ENCODE peak calls at places on chromosome 5, in ten cellular contexts. One of them, this sample, is unnamed.

GRCh38 chr5:23840083-23840482 is 332.7 kb downstream of the PRDM9 start:
- DNase-seq in A549: no peak
- DNase-seq in body of pancreas: no peak
- DNase-seq in IMR-90: no peak
- DNase-seq in heart left ventricle: no peak
- DNase-seq in upper lobe of left lung: no peak
- DNase-seq in transverse colon: no peak
- DNase-seq in adrenal gland: no peak
- DNase-seq in breast epithelium: no peak
- DNase-seq in Peyer's patch: no peak
- DNase-seq in this sample: no peak

GRCh38 chr5:103469288-103470065 is 93.1 kb downstream of the NUDT12 start:
- DNase-seq in A549: no peak
- DNase-seq in body of pancreas: no peak
- DNase-seq in IMR-90: peak; percentile 47
- DNase-seq in heart left ventricle: no peak
- DNase-seq in upper lobe of left lung: no peak
- DNase-seq in transverse colon: peak; percentile 9
- DNase-seq in adrenal gland: no peak
- DNase-seq in breast epithelium: no peak
- DNase-seq in Peyer's patch: no peak
- DNase-seq in this sample: no peak

GRCh38 chr5:96226941-96227552 is 206.0 kb downstream of the PCSK1 start:
- DNase-seq in A549: peak; percentile 19
- DNase-seq in body of pancreas: no peak
- DNase-seq in IMR-90: peak; percentile 97
- DNase-seq in heart left ventricle: no peak
- DNase-seq in upper lobe of left lung: no peak
- DNase-seq in transverse colon: no peak
- DNase-seq in adrenal gland: peak; percentile 16
- DNase-seq in breast epithelium: no peak
- DNase-seq in Peyer's patch: no peak
- DNase-seq in this sample: no peak

GRCh38 chr5:133275631-133276030 is 223.8 kb downstream of the HSPA4 start:
- DNase-seq in A549: no peak
- DNase-seq in body of pancreas: no peak
- DNase-seq in IMR-90: no peak
- DNase-seq in heart left ventricle: no peak
- DNase-seq in upper lobe of left lung: no peak
- DNase-seq in transverse colon: no peak
- DNase-seq in adrenal gland: no peak
- DNase-seq in breast epithelium: no peak
- DNase-seq in Peyer's patch: no peak
- DNase-seq in this sample: no peak

GRCh38 chr5:111998871-111999270 is 241.9 kb upstream of the NREP start:
- DNase-seq in A549: no peak
- DNase-seq in body of pancreas: no peak
- DNase-seq in IMR-90: no peak
- DNase-seq in heart left ventricle: no peak
- DNase-seq in upper lobe of left lung: no peak
- DNase-seq in transverse colon: no peak
- DNase-seq in adrenal gland: no peak
- DNase-seq in breast epithelium: no peak
- DNase-seq in Peyer's patch: no peak
- DNase-seq in this sample: no peak

GRCh38 chr5:1987471-1987870 is 104.7 kb upstream of the IRX4 start:
- DNase-seq in A549: no peak
- DNase-seq in body of pancreas: no peak
- DNase-seq in IMR-90: no peak
- DNase-seq in heart left ventricle: no peak
- DNase-seq in upper lobe of left lung: no peak
- DNase-seq in transverse colon: no peak
- DNase-seq in adrenal gland: no peak
- DNase-seq in breast epithelium: no peak
- DNase-seq in Peyer's patch: no peak
- DNase-seq in this sample: no peak

GRCh38 chr5:160083012-160083436 is 36.2 kb downstream of the PWWP2A start:
- DNase-seq in A549: peak; percentile 42
- DNase-seq in body of pancreas: no peak
- DNase-seq in IMR-90: peak; percentile 81
- DNase-seq in heart left ventricle: no peak
- DNase-seq in upper lobe of left lung: no peak
- DNase-seq in transverse colon: no peak
- DNase-seq in adrenal gland: no peak
- DNase-seq in breast epithelium: no peak
- DNase-seq in Peyer's patch: no peak
- DNase-seq in this sample: no peak

GRCh38 chr5:335740-336038 is 14.2 kb downstream of the AHRR start:
- DNase-seq in A549: no peak
- DNase-seq in body of pancreas: no peak
- DNase-seq in IMR-90: no peak
- DNase-seq in heart left ventricle: no peak
- DNase-seq in upper lobe of left lung: no peak
- DNase-seq in transverse colon: no peak
- DNase-seq in adrenal gland: no peak
- DNase-seq in breast epithelium: no peak
- DNase-seq in Peyer's patch: no peak
- DNase-seq in this sample: no peak

GRCh38 chr5:83590966-83591365 is 119.4 kb downstream of the VCAN start:
- DNase-seq in A549: no peak
- DNase-seq in body of pancreas: no peak
- DNase-seq in IMR-90: no peak
- DNase-seq in heart left ventricle: no peak
- DNase-seq in upper lobe of left lung: no peak
- DNase-seq in transverse colon: no peak
- DNase-seq in adrenal gland: no peak
- DNase-seq in breast epithelium: no peak
- DNase-seq in Peyer's patch: no peak
- DNase-seq in this sample: no peak

GRCh38 chr5:16871746-16872339 is 64.2 kb downstream of the MYO10 start:
- DNase-seq in A549: no peak
- DNase-seq in body of pancreas: no peak
- DNase-seq in IMR-90: peak; percentile 84
- DNase-seq in heart left ventricle: no peak
- DNase-seq in upper lobe of left lung: no peak
- DNase-seq in transverse colon: no peak
- DNase-seq in adrenal gland: no peak
- DNase-seq in breast epithelium: no peak
- DNase-seq in Peyer's patch: no peak
- DNase-seq in this sample: no peak

GRCh38 chr5:174755103-174755502 is 30.7 kb downstream of the MSX2 start:
- DNase-seq in A549: peak; percentile 28
- DNase-seq in body of pancreas: no peak
- DNase-seq in IMR-90: peak; percentile 22
- DNase-seq in heart left ventricle: no peak
- DNase-seq in upper lobe of left lung: no peak
- DNase-seq in transverse colon: no peak
- DNase-seq in adrenal gland: no peak
- DNase-seq in breast epithelium: no peak
- DNase-seq in Peyer's patch: no peak
- DNase-seq in this sample: no peak

GRCh38 chr5:61624966-61625681 is 293.1 kb downstream of the ZSWIM6 start:
- DNase-seq in A549: no peak
- DNase-seq in body of pancreas: no peak
- DNase-seq in IMR-90: no peak
- DNase-seq in heart left ventricle: no peak
- DNase-seq in upper lobe of left lung: no peak
- DNase-seq in transverse colon: no peak
- DNase-seq in adrenal gland: no peak
- DNase-seq in breast epithelium: no peak
- DNase-seq in Peyer's patch: no peak
- DNase-seq in this sample: no peak

GRCh38 chr5:318341-318897 is 3.1 kb upstream of the AHRR start:
- DNase-seq in A549: peak; percentile 58
- DNase-seq in body of pancreas: no peak
- DNase-seq in IMR-90: peak; percentile 46
- DNase-seq in heart left ventricle: no peak
- DNase-seq in upper lobe of left lung: no peak
- DNase-seq in transverse colon: no peak
- DNase-seq in adrenal gland: no peak
- DNase-seq in breast epithelium: no peak
- DNase-seq in Peyer's patch: no peak
- DNase-seq in this sample: no peak

GRCh38 chr5:127290946-127291763 is 559 bp downstream of the MEGF10 start:
- DNase-seq in A549: no peak
- DNase-seq in body of pancreas: no peak
- DNase-seq in IMR-90: no peak
- DNase-seq in heart left ventricle: no peak
- DNase-seq in upper lobe of left lung: no peak
- DNase-seq in transverse colon: peak; percentile 13
- DNase-seq in adrenal gland: no peak
- DNase-seq in breast epithelium: no peak
- DNase-seq in Peyer's patch: no peak
- DNase-seq in this sample: no peak

GRCh38 chr5:124736111-124736813 is 10.2 kb downstream of the ZNF608 start:
- DNase-seq in A549: no peak
- DNase-seq in body of pancreas: no peak
- DNase-seq in IMR-90: peak; percentile 95
- DNase-seq in heart left ventricle: no peak
- DNase-seq in upper lobe of left lung: no peak
- DNase-seq in transverse colon: no peak
- DNase-seq in adrenal gland: no peak
- DNase-seq in breast epithelium: no peak
- DNase-seq in Peyer's patch: no peak
- DNase-seq in this sample: no peak

GRCh38 chr5:124732891-124733670 is 13.4 kb downstream of the ZNF608 start:
- DNase-seq in A549: no peak
- DNase-seq in body of pancreas: no peak
- DNase-seq in IMR-90: no peak
- DNase-seq in heart left ventricle: no peak
- DNase-seq in upper lobe of left lung: no peak
- DNase-seq in transverse colon: no peak
- DNase-seq in adrenal gland: no peak
- DNase-seq in breast epithelium: no peak
- DNase-seq in Peyer's patch: no peak
- DNase-seq in this sample: no peak

GRCh38 chr5:124736814-124737186 is 9.6 kb downstream of the ZNF608 start:
- DNase-seq in A549: no peak
- DNase-seq in body of pancreas: no peak
- DNase-seq in IMR-90: no peak
- DNase-seq in heart left ventricle: no peak
- DNase-seq in upper lobe of left lung: no peak
- DNase-seq in transverse colon: no peak
- DNase-seq in adrenal gland: no peak
- DNase-seq in breast epithelium: no peak
- DNase-seq in Peyer's patch: no peak
- DNase-seq in this sample: no peak

GRCh38 chr5:124734574-124735168 is 11.8 kb downstream of the ZNF608 start:
- DNase-seq in A549: no peak
- DNase-seq in body of pancreas: no peak
- DNase-seq in IMR-90: no peak
- DNase-seq in heart left ventricle: no peak
- DNase-seq in upper lobe of left lung: no peak
- DNase-seq in transverse colon: no peak
- DNase-seq in adrenal gland: no peak
- DNase-seq in breast epithelium: no peak
- DNase-seq in Peyer's patch: no peak
- DNase-seq in this sample: no peak

DNA sequence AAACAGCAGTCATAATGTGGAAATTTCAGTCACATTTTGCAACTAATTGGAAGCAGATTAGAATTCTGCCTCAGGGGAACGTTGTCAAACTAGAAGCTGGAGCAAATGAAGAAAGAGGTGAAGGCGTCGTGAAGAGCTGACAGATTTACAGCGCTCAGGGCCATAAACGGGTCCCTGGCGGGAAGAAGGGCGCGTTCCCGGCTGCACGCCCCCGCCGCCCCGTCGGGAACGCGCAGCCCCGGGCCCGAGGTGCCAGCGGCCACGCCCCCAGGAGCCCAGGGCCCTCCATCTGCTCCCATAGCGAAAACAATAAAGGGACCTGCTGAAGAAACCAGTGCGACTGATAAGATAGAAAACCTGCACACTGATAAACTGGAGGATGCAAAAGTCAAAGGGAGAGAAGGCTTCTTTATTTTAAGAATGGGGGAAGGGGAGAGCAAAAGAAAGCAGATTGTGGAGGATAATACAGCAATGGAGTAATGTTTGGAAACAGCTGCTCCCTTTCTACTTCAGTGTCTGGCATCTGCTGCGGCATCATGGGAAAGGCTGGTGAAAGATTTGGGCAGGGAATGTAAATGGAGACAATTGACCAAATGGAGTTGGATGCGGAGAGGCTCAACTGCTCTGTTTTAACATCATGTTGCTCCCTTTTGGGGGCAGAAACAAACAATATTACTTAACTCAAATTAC is 11.1 kb downstream of the ZNF608 start:
- DNase-seq in A549: no peak
- DNase-seq in body of pancreas: no peak
- DNase-seq in IMR-90: no peak
- DNase-seq in heart left ventricle: no peak
- DNase-seq in upper lobe of left lung: no peak
- DNase-seq in transverse colon: peak; percentile 39
- DNase-seq in adrenal gland: no peak
- DNase-seq in breast epithelium: no peak
- DNase-seq in Peyer's patch: no peak
- DNase-seq in this sample: no peak
- H3K4me3 ChIP-seq in A549: no peak overlapping the region
- H3K4me3 ChIP-seq in body of pancreas: no peak overlapping the region
- H3K4me3 ChIP-seq in IMR-90: peak overlapping the region; percentile 33
- H3K4me3 ChIP-seq in heart left ventricle: peak overlapping the region; percentile 39
- H3K4me3 ChIP-seq in upper lobe of left lung: peak overlapping the region; percentile 30
- H3K4me3 ChIP-seq in transverse colon: peak overlapping the region; percentile 44
- H3K4me3 ChIP-seq in adrenal gland: no peak overlapping the region
- H3K4me3 ChIP-seq in breast epithelium: peak overlapping the region; percentile 52
- H3K4me3 ChIP-seq in Peyer's patch: peak overlapping the region; percentile 30
- H3K4me3 ChIP-seq in this sample: no peak overlapping the region

GRCh38 chr5:142426676-142427364 is 102.0 kb upstream of the SPRY4 start:
- DNase-seq in A549: no peak
- DNase-seq in body of pancreas: no peak
- DNase-seq in IMR-90: no peak
- DNase-seq in heart left ventricle: no peak
- DNase-seq in upper lobe of left lung: no peak
- DNase-seq in transverse colon: no peak
- DNase-seq in adrenal gland: no peak
- DNase-seq in breast epithelium: no peak
- DNase-seq in Peyer's patch: no peak
- DNase-seq in this sample: no peak
- TF ChIP-seq POLR2A in A549: no peak
- TF ChIP-seq POLR2A in body of pancreas: no peak
- TF ChIP-seq POLR2A in IMR-90: no peak
- TF ChIP-seq POLR2A in heart left ventricle: no peak
- TF ChIP-seq POLR2A in upper lobe of left lung: no peak
- TF ChIP-seq POLR2A in transverse colon: no peak
- TF ChIP-seq POLR2A in adrenal gland: no peak
- TF ChIP-seq POLR2A in breast epithelium: no peak
- TF ChIP-seq POLR2A in Peyer's patch: no peak
- TF ChIP-seq POLR2A in this sample: no peak

GRCh38 chr5:153937661-153938060 is 101.0 kb downstream of the FAM114A2 start:
- DNase-seq in A549: no peak
- DNase-seq in body of pancreas: no peak
- DNase-seq in IMR-90: no peak
- DNase-seq in heart left ventricle: no peak
- DNase-seq in upper lobe of left lung: no peak
- DNase-seq in transverse colon: no peak
- DNase-seq in adrenal gland: no peak
- DNase-seq in breast epithelium: no peak
- DNase-seq in Peyer's patch: no peak
- DNase-seq in this sample: no peak
- H3K9me3 ChIP-seq in A549: peaks cover 28% of the 10 kb centered on the region
- H3K9me3 ChIP-seq in body of pancreas: peaks cover 2% of the 10 kb centered on the region
- H3K9me3 ChIP-seq in IMR-90: peaks cover 23% of the 10 kb centered on the region
- H3K9me3 ChIP-seq in heart left ventricle: peaks cover 63% of the 10 kb centered on the region
- H3K9me3 ChIP-seq in upper lobe of left lung: peaks cover 33% of the 10 kb centered on the region
- H3K9me3 ChIP-seq in transverse colon: peaks cover 29% of the 10 kb centered on the region
- H3K9me3 ChIP-seq in adrenal gland: no peaks in the 10 kb centered on the region
- H3K9me3 ChIP-seq in breast epithelium: peaks cover 40% of the 10 kb centered on the region
- H3K9me3 ChIP-seq in Peyer's patch: peaks cover 30% of the 10 kb centered on the region
- H3K9me3 ChIP-seq in this sample: peaks cover 9% of the 10 kb centered on the region

GRCh38 chr5:154758501-154758900 is 3.3 kb downstream of the LARP1 start:
- DNase-seq in A549: no peak
- DNase-seq in body of pancreas: no peak
- DNase-seq in IMR-90: peak; percentile 16
- DNase-seq in heart left ventricle: no peak
- DNase-seq in upper lobe of left lung: no peak
- DNase-seq in transverse colon: no peak
- DNase-seq in adrenal gland: no peak
- DNase-seq in breast epithelium: no peak
- DNase-seq in Peyer's patch: no peak
- DNase-seq in this sample: no peak
- H3K4me3 ChIP-seq in A549: peak overlapping the region; percentile 94
- H3K4me3 ChIP-seq in body of pancreas: no peak overlapping the region
- H3K4me3 ChIP-seq in IMR-90: peak overlapping the region; percentile 5
- H3K4me3 ChIP-seq in heart left ventricle: no peak overlapping the region
- H3K4me3 ChIP-seq in upper lobe of left lung: peak overlapping the region; percentile 99
- H3K4me3 ChIP-seq in transverse colon: peak overlapping the region; percentile 25
- H3K4me3 ChIP-seq in adrenal gland: no peak overlapping the region
- H3K4me3 ChIP-seq in breast epithelium: peak overlapping the region; percentile 98
- H3K4me3 ChIP-seq in Peyer's patch: no peak overlapping the region
- H3K4me3 ChIP-seq in this sample: peak overlapping the region; percentile 7

This sample was measured in right lobe of liver.